ENCODE peak calls at places on chromosomes 2 and 18, in five cellular contexts. One of them, this sample, is unnamed.
A peak's percentile ranks its signal among the peaks of the same experiment; 100 is the strongest.

GRCh38 chr18:79050005-79050404 is 19.2 kb upstream of the ATP9B start:
- DNase-seq in endothelial cell of umbilical vein: no peak
- DNase-seq in K562: no peak
- DNase-seq in mucosa of descending colon: no peak
- DNase-seq in HCT116: no peak
- DNase-seq in this sample: no peak

GRCh38 chr2:66509326-66509811 is 74.4 kb downstream of the MEIS1 start:
- DNase-seq in HCT116: no peak
- DNase-seq in endothelial cell of umbilical vein: peak; percentile 88
- DNase-seq in K562: no peak
- DNase-seq in mucosa of descending colon: no peak
- DNase-seq in this sample: no peak

GRCh38 chr18:62878305-62878704 is 163.0 kb downstream of the PHLPP1 start:
- DNase-seq in HCT116: no peak
- DNase-seq in endothelial cell of umbilical vein: no peak
- DNase-seq in K562: no peak
- DNase-seq in mucosa of descending colon: no peak
- DNase-seq in this sample: no peak

GRCh38 chr18:57561728-57562423 is 24.6 kb downstream of the FECH start:
- DNase-seq in HCT116: peak; percentile 16
- DNase-seq in mucosa of descending colon: no peak
- DNase-seq in K562: peak; percentile 40
- DNase-seq in endothelial cell of umbilical vein: peak; percentile 49
- DNase-seq in this sample: peak; percentile 66

GRCh38 chr2:56199492-56199891 is 15.7 kb downstream of the CCDC85A start:
- DNase-seq in K562: no peak
- DNase-seq in endothelial cell of umbilical vein: peak; percentile 10
- DNase-seq in HCT116: no peak
- DNase-seq in mucosa of descending colon: no peak
- DNase-seq in this sample: no peak

GRCh38 chr18:58941426-58942099 is 76.9 kb downstream of the ZNF532 start:
- DNase-seq in K562: no peak
- DNase-seq in mucosa of descending colon: no peak
- DNase-seq in endothelial cell of umbilical vein: no peak
- DNase-seq in HCT116: no peak
- DNase-seq in this sample: no peak

GRCh38 chr2:47334356-47335136 is 68.4 kb upstream of the MSH2 start:
- DNase-seq in HCT116: no peak
- DNase-seq in K562: no peak
- DNase-seq in mucosa of descending colon: no peak
- DNase-seq in endothelial cell of umbilical vein: peak; percentile 52
- DNase-seq in this sample: no peak

GRCh38 chr2:67255933-67256615 is 141.1 kb upstream of the ETAA1 start:
- DNase-seq in mucosa of descending colon: no peak
- DNase-seq in HCT116: no peak
- DNase-seq in K562: no peak
- DNase-seq in endothelial cell of umbilical vein: peak; percentile 16
- DNase-seq in this sample: no peak

GRCh38 chr2:124283090-124283489 is 258.0 kb downstream of the CNTNAP5 start:
- DNase-seq in mucosa of descending colon: no peak
- DNase-seq in HCT116: no peak
- DNase-seq in endothelial cell of umbilical vein: no peak
- DNase-seq in K562: no peak
- DNase-seq in this sample: no peak

GRCh38 chr2:2827237-2827636 is 496.2 kb upstream of the MYT1L start:
- DNase-seq in K562: no peak
- DNase-seq in mucosa of descending colon: no peak
- DNase-seq in HCT116: no peak
- DNase-seq in endothelial cell of umbilical vein: no peak
- DNase-seq in this sample: no peak

GRCh38 chr2:17680119-17680518 is 73.5 kb downstream of the SMC6 start:
- DNase-seq in HCT116: no peak
- DNase-seq in K562: no peak
- DNase-seq in mucosa of descending colon: no peak
- DNase-seq in endothelial cell of umbilical vein: no peak
- DNase-seq in this sample: no peak

DNA sequence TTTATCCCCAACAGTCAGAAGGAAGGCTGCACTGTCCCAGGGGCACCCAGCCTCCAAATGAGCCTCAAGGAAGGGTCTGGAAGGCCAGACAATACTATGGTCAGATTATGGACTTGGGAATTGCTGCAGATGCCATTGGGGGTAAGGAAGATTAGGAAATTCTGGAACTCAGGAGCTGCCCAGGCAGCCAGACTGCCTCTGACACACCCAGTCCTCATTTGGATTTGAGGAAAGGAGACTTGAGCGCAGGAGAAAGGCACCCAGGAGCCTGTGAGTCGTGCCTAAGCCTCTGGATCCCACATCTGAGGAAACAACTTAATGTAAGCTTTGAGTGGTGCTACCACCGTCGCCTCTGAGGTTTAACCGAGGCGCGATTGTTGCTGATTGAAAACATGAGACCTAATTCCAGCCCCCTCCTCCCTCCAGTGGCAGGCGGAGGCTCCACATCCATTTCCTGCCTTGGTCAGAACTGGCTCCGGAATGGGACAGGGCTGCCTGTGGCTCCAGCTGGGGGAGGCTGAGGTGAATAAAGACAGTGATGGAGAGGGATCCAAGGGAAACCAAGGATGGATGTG is 176.8 kb upstream of the PKDCC start:
- DNase-seq in endothelial cell of umbilical vein: no peak
- DNase-seq in HCT116: no peak
- DNase-seq in K562: no peak
- DNase-seq in mucosa of descending colon: no peak
- DNase-seq in this sample: no peak
- TF ChIP-seq CTCF in endothelial cell of umbilical vein: peak; percentile 24
- TF ChIP-seq CTCF in HCT116: no peak
- TF ChIP-seq CTCF in K562: no peak
- TF ChIP-seq CTCF in mucosa of descending colon: no peak
- TF ChIP-seq CTCF in this sample: no peak

DNA sequence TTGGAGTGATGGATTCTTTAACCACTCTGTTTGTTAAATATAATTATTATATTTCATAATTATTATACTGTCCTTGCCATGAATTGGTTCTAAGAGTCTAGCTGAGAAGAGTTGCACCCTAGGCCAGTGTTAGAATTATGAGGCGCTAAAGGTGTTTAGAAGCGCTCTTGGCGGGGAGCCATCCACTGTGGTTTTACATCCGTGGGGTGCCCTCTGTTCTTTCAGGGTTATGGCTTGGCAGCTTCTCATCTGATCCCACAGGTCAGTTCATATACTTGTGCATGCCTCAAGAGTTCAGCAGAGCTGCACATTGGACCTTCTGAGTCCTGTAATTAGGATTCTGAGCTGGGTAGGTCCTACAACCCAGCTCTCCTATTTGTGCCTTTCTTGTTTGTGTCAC is 9.1 kb downstream of the ASAP2 start:
- DNase-seq in endothelial cell of umbilical vein: no peak
- DNase-seq in K562: no peak
- DNase-seq in mucosa of descending colon: no peak
- DNase-seq in HCT116: no peak
- DNase-seq in this sample: no peak
- TF ChIP-seq CTCF in endothelial cell of umbilical vein: no peak
- TF ChIP-seq CTCF in K562: no peak
- TF ChIP-seq CTCF in mucosa of descending colon: no peak
- TF ChIP-seq CTCF in HCT116: no peak
- TF ChIP-seq CTCF in this sample: no peak

GRCh38 chr18:54004828-54005227 is 219.6 kb downstream of the MBD2 start:
- DNase-seq in endothelial cell of umbilical vein: no peak
- DNase-seq in mucosa of descending colon: no peak
- DNase-seq in K562: no peak
- DNase-seq in HCT116: no peak
- DNase-seq in this sample: no peak
- TF ChIP-seq CTCF in endothelial cell of umbilical vein: no peak
- TF ChIP-seq CTCF in mucosa of descending colon: no peak
- TF ChIP-seq CTCF in K562: no peak
- TF ChIP-seq CTCF in HCT116: peak; percentile 27
- TF ChIP-seq CTCF in this sample: no peak

GRCh38 chr2:139469985-139470384 is 689.8 kb upstream of the NXPH2 start:
- DNase-seq in HCT116: no peak
- DNase-seq in K562: no peak
- DNase-seq in endothelial cell of umbilical vein: no peak
- DNase-seq in mucosa of descending colon: no peak
- DNase-seq in this sample: no peak
- TF ChIP-seq CTCF in HCT116: no peak
- TF ChIP-seq CTCF in K562: no peak
- TF ChIP-seq CTCF in endothelial cell of umbilical vein: no peak
- TF ChIP-seq CTCF in mucosa of descending colon: no peak
- TF ChIP-seq CTCF in this sample: no peak

GRCh38 chr18:34695300-34695699 is 14.8 kb upstream of the DTNA start:
- DNase-seq in mucosa of descending colon: no peak
- DNase-seq in K562: no peak
- DNase-seq in endothelial cell of umbilical vein: no peak
- DNase-seq in HCT116: no peak
- DNase-seq in this sample: no peak

GRCh38 chr18:34694611-34695165 is 15.4 kb upstream of the DTNA start:
- DNase-seq in endothelial cell of umbilical vein: peak; percentile 16
- DNase-seq in K562: no peak
- DNase-seq in mucosa of descending colon: no peak
- DNase-seq in HCT116: no peak
- DNase-seq in this sample: no peak

GRCh38 chr18:34696681-34697080 is 13.4 kb upstream of the DTNA start:
- DNase-seq in endothelial cell of umbilical vein: no peak
- DNase-seq in HCT116: no peak
- DNase-seq in mucosa of descending colon: no peak
- DNase-seq in K562: no peak
- DNase-seq in this sample: no peak

GRCh38 chr18:34697233-34697632 is 12.9 kb upstream of the DTNA start:
- DNase-seq in K562: no peak
- DNase-seq in endothelial cell of umbilical vein: peak; percentile 7
- DNase-seq in mucosa of descending colon: no peak
- DNase-seq in HCT116: no peak
- DNase-seq in this sample: no peak

GRCh38 chr18:34691626-34692025 is 18.5 kb upstream of the DTNA start:
- DNase-seq in mucosa of descending colon: no peak
- DNase-seq in HCT116: no peak
- DNase-seq in K562: no peak
- DNase-seq in endothelial cell of umbilical vein: no peak
- DNase-seq in this sample: no peak
- TF ChIP-seq CTCF in mucosa of descending colon: no peak
- TF ChIP-seq CTCF in HCT116: no peak
- TF ChIP-seq CTCF in K562: no peak
- TF ChIP-seq CTCF in endothelial cell of umbilical vein: no peak
- TF ChIP-seq CTCF in this sample: no peak

GRCh38 chr2:48915884-48916283 is 160.4 kb upstream of the LHCGR start:
- DNase-seq in endothelial cell of umbilical vein: no peak
- DNase-seq in mucosa of descending colon: no peak
- DNase-seq in HCT116: no peak
- DNase-seq in K562: no peak
- DNase-seq in this sample: no peak

GRCh38 chr2:48906640-48907039 is 151.1 kb upstream of the LHCGR start:
- DNase-seq in K562: no peak
- DNase-seq in mucosa of descending colon: no peak
- DNase-seq in endothelial cell of umbilical vein: no peak
- DNase-seq in HCT116: no peak
- DNase-seq in this sample: no peak

GRCh38 chr2:48915227-48915626 is 159.7 kb upstream of the LHCGR start:
- DNase-seq in K562: no peak
- DNase-seq in endothelial cell of umbilical vein: no peak
- DNase-seq in HCT116: no peak
- DNase-seq in mucosa of descending colon: no peak
- DNase-seq in this sample: no peak

GRCh38 chr2:48914477-48915077 is 159.1 kb upstream of the LHCGR start:
- DNase-seq in endothelial cell of umbilical vein: no peak
- DNase-seq in mucosa of descending colon: no peak
- DNase-seq in K562: no peak
- DNase-seq in HCT116: no peak
- DNase-seq in this sample: no peak

DNA sequence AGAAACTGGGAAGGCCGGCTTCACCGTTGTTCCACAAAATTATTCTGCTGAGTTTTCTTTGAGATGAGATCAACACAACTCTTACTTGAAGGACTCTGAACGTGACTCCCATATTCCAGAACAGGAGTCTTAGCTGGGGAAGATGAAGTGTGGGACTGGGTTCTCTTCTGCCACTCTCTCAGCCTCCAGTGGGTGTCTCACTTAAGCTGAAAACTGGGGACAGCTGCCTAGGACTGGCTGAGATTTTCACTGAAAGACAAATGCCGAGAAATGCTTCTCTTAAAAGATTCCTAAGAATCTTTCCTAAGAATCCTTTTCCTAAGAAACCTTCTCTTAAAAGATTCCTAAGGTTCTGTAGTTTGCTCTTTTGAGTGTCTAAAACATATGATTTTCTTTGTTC is 156.6 kb upstream of the LHCGR start:
- DNase-seq in HCT116: no peak
- DNase-seq in K562: peak; percentile 10
- DNase-seq in endothelial cell of umbilical vein: no peak
- DNase-seq in mucosa of descending colon: no peak
- DNase-seq in this sample: no peak
- TF ChIP-seq CTCF in HCT116: peak; percentile 14
- TF ChIP-seq CTCF in K562: peak; percentile 13
- TF ChIP-seq CTCF in endothelial cell of umbilical vein: no peak
- TF ChIP-seq CTCF in mucosa of descending colon: no peak
- TF ChIP-seq CTCF in this sample: no peak

GRCh38 chr2:240586919-240587800 is 626 bp downstream of the CAPN10 start:
- DNase-seq in mucosa of descending colon: peak; percentile 74
- DNase-seq in K562: no peak
- DNase-seq in HCT116: no peak
- DNase-seq in endothelial cell of umbilical vein: peak; percentile 21
- DNase-seq in this sample: no peak

GRCh38 chr2:240585101-240585500 is 1.4 kb upstream of the CAPN10 start:
- DNase-seq in HCT116: no peak
- DNase-seq in K562: no peak
- DNase-seq in mucosa of descending colon: peak; percentile 50
- DNase-seq in endothelial cell of umbilical vein: no peak
- DNase-seq in this sample: no peak

GRCh38 chr2:240585681-240586197 is 795 bp upstream of the CAPN10 start:
- DNase-seq in mucosa of descending colon: peak; percentile 57
- DNase-seq in HCT116: no peak
- DNase-seq in K562: no peak
- DNase-seq in endothelial cell of umbilical vein: no peak
- DNase-seq in this sample: no peak

GRCh38 chr2:240588006-240588655 is 1.6 kb downstream of the CAPN10 start:
- DNase-seq in HCT116: no peak
- DNase-seq in K562: no peak
- DNase-seq in endothelial cell of umbilical vein: no peak
- DNase-seq in mucosa of descending colon: peak; percentile 20
- DNase-seq in this sample: no peak

GRCh38 chr2:240586198-240586918 is at the start of gene CAPN10:
- DNase-seq in mucosa of descending colon: peak; percentile 99
- DNase-seq in endothelial cell of umbilical vein: peak; percentile 95
- DNase-seq in HCT116: peak; percentile 86
- DNase-seq in K562: peak; percentile 93
- DNase-seq in this sample: peak; percentile 96
- TF ChIP-seq CTCF in mucosa of descending colon: no peak
- TF ChIP-seq CTCF in endothelial cell of umbilical vein: no peak
- TF ChIP-seq CTCF in HCT116: no peak
- TF ChIP-seq CTCF in K562: no peak
- TF ChIP-seq CTCF in this sample: no peak